ENCODE peak calls at places on chromosomes 4 and X, in ten cellular contexts. O is foreskin fibroblast; L is T-helper 2 cell; V is T-cell; C is stimulated activated CD4-positive, alpha-beta T cell treated with anti-CD3 and anti-CD28 coated beads, Interleukin-4, amount 100 ng/mL, for 4 hours; D is effector CD4-positive, alpha-beta T cell; U is nephron progenitor cell; Q is Calu3; F is MV-4-11; R is ELF-1. M is an unnamed sample.

GRCh38 chrX:40058719-40059118 is 39.0 kb downstream of the BCOR start:
- DNase-seq in O (no peak), L (no peak), V (no peak), C (no peak), D (no peak), U (no peak), Q (no peak), F (no peak), R (no peak), M (no peak)

GRCh38 chr4:1866095-1866755 is 5.0 kb upstream of the NSD2 start:
- DNase-seq in O (no peak), L (no peak), V (no peak), C (no peak), D (no peak), U (no peak), Q (no peak), F (no peak), R (no peak), M (no peak)

GRCh38 chr4:48490680-48491513 is 845 bp downstream of the ZAR1 start:
- DNase-seq in O (no peak), L (no peak), V (no peak), C (no peak), D (no peak), U (peak), Q (no peak), F (no peak), R (peak), M (no peak)

GRCh38 chrX:19695884-19696283 is 180.6 kb upstream of the MAP3K15 start:
- DNase-seq in O (no peak), L (no peak), V (no peak), C (no peak), D (no peak), U (no peak), Q (no peak), F (no peak), R (no peak), M (no peak)

GRCh38 chr4:118995693-118996391 is 107.2 kb downstream of the SYNPO2 start:
- DNase-seq in O (no peak), L (no peak), V (no peak), C (no peak), D (no peak), U (no peak), Q (no peak), F (no peak), R (no peak), M (no peak)

GRCh38 chrX:85611926-85612325 is 232.5 kb upstream of the POF1B start:
- DNase-seq in O (peak), L (no peak), V (no peak), C (no peak), D (no peak), U (no peak), Q (no peak), F (no peak), R (no peak), M (no peak)

GRCh38 chr4:40493160-40493559 is 136.5 kb downstream of the RBM47 start:
- DNase-seq in O (no peak), L (no peak), V (no peak), C (no peak), D (no peak), U (no peak), Q (no peak), F (no peak), R (no peak), M (no peak)

GRCh38 chr4:15482842-15483241 is 13.2 kb downstream of the CC2D2A start:
- DNase-seq in O (no peak), L (no peak), V (no peak), C (no peak), D (no peak), U (no peak), Q (no peak), F (no peak), R (no peak), M (no peak)

GRCh38 chrX:74656079-74656745 is 41.8 kb upstream of the RLIM start:
- DNase-seq in O (no peak), L (no peak), V (no peak), C (no peak), D (no peak), U (no peak), Q (no peak), F (no peak), R (peak), M (no peak)

GRCh38 chr4:40848251-40848650 is 98.5 kb downstream of the NSUN7 start:
- DNase-seq in O (no peak), L (no peak), V (no peak), C (no peak), D (no peak), U (no peak), Q (no peak), F (no peak), R (peak), M (no peak)

GRCh38 chrX:63330681-63331080 is 20.5 kb downstream of the SPIN4 start:
- DNase-seq in O (no peak), L (no peak), V (no peak), C (no peak), D (no peak), U (no peak), Q (peak), F (peak), R (no peak), M (no peak)

GRCh38 chr4:126727461-126727860 is 905.3 kb upstream of the INTU start:
- DNase-seq in O (peak), L (no peak), V (no peak), C (no peak), D (no peak), U (no peak), Q (no peak), F (no peak), R (no peak), M (no peak)

GRCh38 chr4:137263206-137263605 is 269.1 kb downstream of the PCDH18 start:
- DNase-seq in O (no peak), L (no peak), V (no peak), C (no peak), D (no peak), U (no peak), Q (no peak), F (no peak), R (no peak), M (no peak)

GRCh38 chr4:163701915-163702314 is 207.4 kb downstream of the TMA16 start:
- DNase-seq in O (peak), L (no peak), V (no peak), C (no peak), D (no peak), U (no peak), Q (no peak), F (no peak), R (no peak), M (no peak)